ENCODE peak calls at places on chromosomes 11 and 22, in eight cellular contexts. Y, K, R, I, N, S, W and Z are unnamed samples.

GRCh38 chr11:2700415-2701211 is 819 bp upstream of the KCNQ1OT1 start:
- DNase-seq in Y (peak; percentile 78), K (peak; percentile 71), R (peak; percentile 71), I (peak; percentile 86), N (no peak), S (peak; percentile 36), W (peak; percentile 33), Z (no peak)

GRCh38 chr11:88275636-88276035 is 61.9 kb downstream of the CTSC start:
- DNase-seq in Y (no peak), K (no peak), R (no peak), I (no peak), N (peak; percentile 24), S (no peak), W (no peak), Z (no peak)

GRCh38 chr11:133800666-133801065 is 44.6 kb downstream of the SPATA19 start:
- DNase-seq in Y (no peak), K (no peak), R (no peak), I (no peak), N (no peak), S (no peak), W (no peak), Z (no peak)

GRCh38 chr11:11946878-11947277 is 61.5 kb downstream of the DKK3 start:
- DNase-seq in Y (no peak), K (no peak), R (no peak), I (no peak), N (no peak), S (no peak), W (no peak), Z (no peak)

GRCh38 chr22:35987487-35987886 is 41.1 kb downstream of the RBFOX2 start:
- DNase-seq in Y (no peak), K (no peak), R (no peak), I (no peak), N (no peak), S (no peak), W (no peak), Z (no peak)

GRCh38 chr11:67060111-67060522 is 3.5 kb downstream of the RHOD start:
- DNase-seq in Y (no peak), K (no peak), R (no peak), I (no peak), N (no peak), S (no peak), W (no peak), Z (no peak)

GRCh38 chr11:70696564-70696963 is 298.2 kb downstream of the CTTN start:
- DNase-seq in Y (no peak), K (no peak), R (no peak), I (no peak), N (no peak), S (no peak), W (no peak), Z (no peak)

GRCh38 chr11:45089251-45089650 is 57.2 kb upstream of the PRDM11 start:
- DNase-seq in Y (no peak), K (no peak), R (peak; percentile 98), I (peak; percentile 93), N (no peak), S (no peak), W (no peak), Z (peak; percentile 16)

GRCh38 chr22:21942407-21942895 is 10.2 kb downstream of the PPM1F start:
- DNase-seq in Y (no peak), K (no peak), R (peak; percentile 96), I (peak; percentile 92), N (no peak), S (peak; percentile 33), W (no peak), Z (peak; percentile 81)

GRCh38 chr11:121929581-121929980 is 186.4 kb downstream of the BLID start:
- DNase-seq in Y (no peak), K (no peak), R (peak; percentile 30), I (peak; percentile 52), N (no peak), S (no peak), W (no peak), Z (no peak)

GRCh38 chr11:125373426-125374391 is 122.4 kb downstream of the FEZ1 start:
- DNase-seq in Y (no peak), K (no peak), R (peak; percentile 87), I (no peak), N (no peak), S (no peak), W (no peak), Z (no peak)

GRCh38 chr11:33089776-33090175 is 50.4 kb downstream of the TCP11L1 start:
- DNase-seq in Y (no peak), K (no peak), R (no peak), I (no peak), N (no peak), S (no peak), W (no peak), Z (peak; percentile 18)

GRCh38 chr11:34825670-34826383 is 90.4 kb downstream of the APIP start:
- DNase-seq in Y (no peak), K (no peak), R (no peak), I (no peak), N (no peak), S (no peak), W (no peak), Z (no peak)

GRCh38 chr11:69641681-69642548 is 959 bp downstream of the CCND1 start:
- DNase-seq in Y (no peak), K (peak; percentile 63), R (no peak), I (no peak), N (no peak), S (no peak), W (no peak), Z (no peak)

GRCh38 chr11:134476435-134477021 is 64.5 kb upstream of the B3GAT1 start:
- DNase-seq in Y (peak; percentile 71), K (peak; percentile 60), R (peak; percentile 12), I (no peak), N (no peak), S (no peak), W (peak; percentile 33), Z (no peak)

GRCh38 chr11:63920870-63921417 is 4.0 kb upstream of the RCOR2 start:
- DNase-seq in Y (no peak), K (peak; percentile 72), R (no peak), I (no peak), N (no peak), S (peak; percentile 49), W (no peak), Z (no peak)

GRCh38 chr11:17259931-17260499 is 16.5 kb upstream of the NUCB2 start:
- DNase-seq in Y (no peak), K (no peak), R (no peak), I (no peak), N (no peak), S (no peak), W (no peak), Z (no peak)

GRCh38 chr22:39244496-39245129 is at the start of gene PDGFB:
- DNase-seq in Y (no peak), K (peak; percentile 54), R (no peak), I (peak; percentile 68), N (peak; percentile 14), S (no peak), W (peak; percentile 46), Z (no peak)

GRCh38 chr11:85826096-85826855 is 15.3 kb upstream of the SYTL2 start:
- DNase-seq in Y (no peak), K (peak; percentile 29), R (peak; percentile 56), I (no peak), N (peak; percentile 54), S (no peak), W (peak; percentile 57), Z (no peak)

GRCh38 chr11:87114093-87114492 is 76.4 kb downstream of the TMEM135 start:
- DNase-seq in Y (no peak), K (no peak), R (no peak), I (no peak), N (no peak), S (no peak), W (no peak), Z (no peak)